ENCODE peak calls at places on chromosomes 5 and 9, in five cellular contexts. One of them, this sample, is unnamed.
A peak's percentile ranks its signal among the peaks of the same experiment; 100 is the strongest.

GRCh38 chr5:145718956-145719355 is 116.2 kb downstream of the PRELID2 start:
- DNase-seq in memory B cell: no peak
- DNase-seq in activated CD4-positive, alpha-beta T cell treated with anti-CD3 and anti-CD28 coated beads for 4 hours: no peak
- DNase-seq in stimulated activated CD8-positive, alpha-beta memory T cell treated with anti-CD3 and anti-CD28 coated beads, Interleukin-2, amount 100 ng/mL, for 48 hours: no peak
- DNase-seq in fibroblast of pulmonary artery: peak; percentile 51
- DNase-seq in this sample: peak; percentile 65

GRCh38 chr5:133969654-133970324 is 1.4 kb upstream of the C5orf15 start:
- DNase-seq in memory B cell: no peak
- DNase-seq in activated CD4-positive, alpha-beta T cell treated with anti-CD3 and anti-CD28 coated beads for 4 hours: no peak
- DNase-seq in stimulated activated CD8-positive, alpha-beta memory T cell treated with anti-CD3 and anti-CD28 coated beads, Interleukin-2, amount 100 ng/mL, for 48 hours: no peak
- DNase-seq in fibroblast of pulmonary artery: no peak
- DNase-seq in this sample: peak; percentile 79

GRCh38 chr5:15695171-15695676 is 195.2 kb downstream of the FBXL7 start:
- DNase-seq in memory B cell: no peak
- DNase-seq in activated CD4-positive, alpha-beta T cell treated with anti-CD3 and anti-CD28 coated beads for 4 hours: no peak
- DNase-seq in stimulated activated CD8-positive, alpha-beta memory T cell treated with anti-CD3 and anti-CD28 coated beads, Interleukin-2, amount 100 ng/mL, for 48 hours: no peak
- DNase-seq in fibroblast of pulmonary artery: peak; percentile 42
- DNase-seq in this sample: peak; percentile 50

GRCh38 chr9:16023466-16023865 is 470.6 kb downstream of the CCDC171 start:
- DNase-seq in memory B cell: no peak
- DNase-seq in activated CD4-positive, alpha-beta T cell treated with anti-CD3 and anti-CD28 coated beads for 4 hours: no peak
- DNase-seq in stimulated activated CD8-positive, alpha-beta memory T cell treated with anti-CD3 and anti-CD28 coated beads, Interleukin-2, amount 100 ng/mL, for 48 hours: no peak
- DNase-seq in fibroblast of pulmonary artery: peak; percentile 28
- DNase-seq in this sample: peak; percentile 84

GRCh38 chr5:103127292-103127691 is 7.2 kb downstream of the PPIP5K2 start:
- DNase-seq in memory B cell: no peak
- DNase-seq in activated CD4-positive, alpha-beta T cell treated with anti-CD3 and anti-CD28 coated beads for 4 hours: no peak
- DNase-seq in stimulated activated CD8-positive, alpha-beta memory T cell treated with anti-CD3 and anti-CD28 coated beads, Interleukin-2, amount 100 ng/mL, for 48 hours: no peak
- DNase-seq in fibroblast of pulmonary artery: no peak
- DNase-seq in this sample: no peak

GRCh38 chr5:96254980-96255681 is 177.9 kb downstream of the PCSK1 start:
- DNase-seq in memory B cell: no peak
- DNase-seq in activated CD4-positive, alpha-beta T cell treated with anti-CD3 and anti-CD28 coated beads for 4 hours: no peak
- DNase-seq in stimulated activated CD8-positive, alpha-beta memory T cell treated with anti-CD3 and anti-CD28 coated beads, Interleukin-2, amount 100 ng/mL, for 48 hours: no peak
- DNase-seq in fibroblast of pulmonary artery: peak; percentile 92
- DNase-seq in this sample: peak; percentile 94

GRCh38 chr5:74766348-74766886 is 500 bp downstream of the GFM2 start:
- DNase-seq in memory B cell: peak; percentile 46
- DNase-seq in activated CD4-positive, alpha-beta T cell treated with anti-CD3 and anti-CD28 coated beads for 4 hours: peak; percentile 20
- DNase-seq in stimulated activated CD8-positive, alpha-beta memory T cell treated with anti-CD3 and anti-CD28 coated beads, Interleukin-2, amount 100 ng/mL, for 48 hours: no peak
- DNase-seq in fibroblast of pulmonary artery: peak; percentile 51
- DNase-seq in this sample: peak; percentile 64

GRCh38 chr9:694499-695154 is 146.9 kb upstream of the DMRT1 start:
- DNase-seq in memory B cell: no peak
- DNase-seq in activated CD4-positive, alpha-beta T cell treated with anti-CD3 and anti-CD28 coated beads for 4 hours: no peak
- DNase-seq in stimulated activated CD8-positive, alpha-beta memory T cell treated with anti-CD3 and anti-CD28 coated beads, Interleukin-2, amount 100 ng/mL, for 48 hours: no peak
- DNase-seq in fibroblast of pulmonary artery: peak; percentile 86
- DNase-seq in this sample: peak; percentile 93

GRCh38 chr9:93974151-93974550 is 19.0 kb upstream of the BARX1 start:
- DNase-seq in memory B cell: no peak
- DNase-seq in activated CD4-positive, alpha-beta T cell treated with anti-CD3 and anti-CD28 coated beads for 4 hours: no peak
- DNase-seq in stimulated activated CD8-positive, alpha-beta memory T cell treated with anti-CD3 and anti-CD28 coated beads, Interleukin-2, amount 100 ng/mL, for 48 hours: no peak
- DNase-seq in fibroblast of pulmonary artery: no peak
- DNase-seq in this sample: no peak

This sample was measured in IMR-90.